ENCODE peak calls at places on chromosomes 4 and X, in four cellular contexts. S, X, P and Z are unnamed samples.

GRCh38 chrX:40173662-40174593 is 76.2 kb upstream of the BCOR start:
- DNase-seq in S (no peak), X (no peak), P (no peak), Z (no peak)

GRCh38 chr4:122827258-122827887 is 742 bp downstream of the FGF2 start:
- DNase-seq in S (no peak), X (peak), P (peak), Z (no peak)

GRCh38 chr4:83358410-83358809 is 23.8 kb upstream of the HPSE start:
- DNase-seq in S (no peak), X (no peak), P (peak), Z (no peak)

GRCh38 chrX:151776936-151777335 is 42.4 kb downstream of the CNGA2 start:
- DNase-seq in S (no peak), X (no peak), P (no peak), Z (no peak)

GRCh38 chrX:9880912-9881311 is 86.2 kb upstream of the CLDN34 start:
- DNase-seq in S (no peak), X (no peak), P (no peak), Z (no peak)

GRCh38 chr4:156931267-156931666 is 40.3 kb downstream of the PDGFC start:
- DNase-seq in S (no peak), X (no peak), P (peak), Z (no peak)

GRCh38 chr4:73001885-73002284 is 67.6 kb downstream of the COX18 start:
- DNase-seq in S (no peak), X (no peak), P (no peak), Z (no peak)

GRCh38 chr4:53802500-53802899 is 211.2 kb upstream of the LNX1 start:
- DNase-seq in S (no peak), X (no peak), P (no peak), Z (no peak)

GRCh38 chrX:2384486-2384885 is 116.3 kb downstream of the DHRSX start:
- DNase-seq in S (no peak), X (no peak), P (no peak), Z (no peak)

GRCh38 chrX:17634542-17635207 is 102.6 kb upstream of the SCML1 start:
- DNase-seq in S (no peak), X (no peak), P (no peak), Z (no peak)

GRCh38 chrX:153944800-153945150 is 332 bp upstream of the RENBP start:
- DNase-seq in S (no peak), X (no peak), P (no peak), Z (no peak)

GRCh38 chr4:1204286-1204827 is 32.0 kb upstream of the SPON2 start:
- DNase-seq in S (no peak), X (no peak), P (peak), Z (no peak)